ENCODE peak calls at places on chromosomes 1 and 21, in seven cellular contexts. S is tibial nerve, U is H1, I is stomach, C is ovary, B is GM12878, K is SK-N-SH. P is an unnamed sample.

GRCh38 chr1:9842073-9842711 is 18.4 kb upstream of the CLSTN1 start:
- DNase-seq in S (no peak), U (no peak), I (no peak), C (no peak), B (no peak), K (peak; percentile 21), P (no peak)

GRCh38 chr1:157090771-157091170 is 8.8 kb downstream of the ETV3L start:
- DNase-seq in S (no peak), U (no peak), I (no peak), C (no peak), B (no peak), K (no peak), P (peak; percentile 45)

GRCh38 chr1:110155878-110156522 is 5.7 kb downstream of the SLC6A17 start:
- DNase-seq in S (peak; percentile 32), U (no peak), I (peak; percentile 65), C (peak; percentile 76), B (no peak), K (no peak), P (no peak)

GRCh38 chr21:17438642-17439041 is 74.2 kb upstream of the CXADR start:
- DNase-seq in S (no peak), U (peak; percentile 27), I (no peak), C (no peak), B (no peak), K (peak; percentile 44), P (no peak)

GRCh38 chr1:109277434-109278204 is 5.3 kb downstream of the PSRC1 start:
- DNase-seq in S (peak; percentile 66), U (peak; percentile 81), I (peak; percentile 84), C (peak; percentile 67), B (peak; percentile 54), K (peak; percentile 88), P (peak; percentile 84)

GRCh38 chr1:88646852-88647645 is 37.0 kb upstream of the PKN2 start:
- DNase-seq in S (no peak), U (no peak), I (no peak), C (no peak), B (no peak), K (no peak), P (no peak)

GRCh38 chr21:16978309-16978895 is 534.4 kb upstream of the CXADR start:
- DNase-seq in S (no peak), U (no peak), I (no peak), C (no peak), B (no peak), K (no peak), P (no peak)

GRCh38 chr1:174931214-174931613 is 68.5 kb upstream of the CACYBP start:
- DNase-seq in S (no peak), U (no peak), I (no peak), C (no peak), B (no peak), K (no peak), P (no peak)

GRCh38 chr1:61183471-61184034 is 101.2 kb downstream of the NFIA start:
- DNase-seq in S (no peak), U (no peak), I (peak; percentile 81), C (peak; percentile 55), B (no peak), K (no peak), P (peak; percentile 75)

GRCh38 chr1:35031103-35031452 is 667 bp downstream of the ZMYM6 start:
- DNase-seq in S (no peak), U (peak; percentile 13), I (no peak), C (peak; percentile 47), B (no peak), K (peak; percentile 39), P (no peak)

GRCh38 chr1:212625781-212626450 is 17.4 kb downstream of the ATF3 start:
- DNase-seq in S (no peak), U (no peak), I (no peak), C (no peak), B (no peak), K (no peak), P (no peak)

GRCh38 chr21:43961382-43961909 is 50.7 kb upstream of the TRAPPC10 start:
- DNase-seq in S (no peak), U (no peak), I (no peak), C (no peak), B (no peak), K (no peak), P (no peak)

GRCh38 chr21:42311816-42312625 is 3.2 kb downstream of the TFF3 start:
- DNase-seq in S (no peak), U (no peak), I (no peak), C (no peak), B (no peak), K (no peak), P (no peak)

GRCh38 chr1:54337034-54337433 is 69.2 kb downstream of the SSBP3 start:
- DNase-seq in S (no peak), U (no peak), I (no peak), C (no peak), B (no peak), K (no peak), P (no peak)

GRCh38 chr1:156706647-156707008 is 1.2 kb upstream of the CRABP2 start:
- DNase-seq in S (peak; percentile 60), U (no peak), I (no peak), C (peak; percentile 81), B (no peak), K (no peak), P (peak; percentile 91)

GRCh38 chr1:153470707-153471106 is 10.3 kb upstream of the S100A7 start:
- DNase-seq in S (no peak), U (no peak), I (no peak), C (no peak), B (no peak), K (no peak), P (no peak)

GRCh38 chr1:29394521-29394921 is 158.2 kb downstream of the PTPRU start:
- DNase-seq in S (no peak), U (no peak), I (no peak), C (no peak), B (no peak), K (no peak), P (no peak)

GRCh38 chr1:46067652-46068051 is 64.8 kb downstream of the PIK3R3 start:
- DNase-seq in S (no peak), U (no peak), I (no peak), C (no peak), B (no peak), K (no peak), P (no peak)

GRCh38 chr1:183986941-183987340 is 50.6 kb downstream of the COLGALT2 start:
- DNase-seq in S (no peak), U (no peak), I (no peak), C (no peak), B (no peak), K (no peak), P (no peak)

GRCh38 chr1:156807627-156808026 is 9.0 kb downstream of the SH2D2A start:
- DNase-seq in S (no peak), U (no peak), I (no peak), C (no peak), B (no peak), K (no peak), P (peak; percentile 50)

GRCh38 chr1:222583079-222583478 is 6.7 kb downstream of the TAF1A start:
- DNase-seq in S (no peak), U (no peak), I (no peak), C (no peak), B (peak; percentile 56), K (no peak), P (no peak)

GRCh38 chr1:150406483-150406882 is 42.5 kb downstream of the RPRD2 start:
- DNase-seq in S (no peak), U (no peak), I (no peak), C (no peak), B (no peak), K (no peak), P (no peak)

DNA sequence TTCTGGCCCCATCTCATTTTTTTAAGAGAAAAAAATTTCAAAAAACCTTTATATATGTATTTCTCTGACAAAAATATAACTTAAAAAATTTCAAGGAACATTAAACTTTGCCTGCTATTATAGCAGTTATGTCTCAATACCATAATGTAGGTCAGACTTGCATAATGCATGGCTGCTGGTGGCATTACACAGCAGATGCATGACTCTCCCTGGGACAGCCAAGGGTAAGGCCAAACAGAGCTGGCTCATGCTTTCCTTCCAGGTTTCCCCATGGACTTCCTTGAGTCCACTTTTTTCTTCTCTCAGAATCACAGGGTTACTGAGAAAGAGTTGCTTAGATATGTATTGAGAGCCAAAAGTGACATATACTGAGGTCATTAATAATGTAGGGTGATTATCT is 43.7 kb downstream of the RHOU start:
- DNase-seq in S (no peak), U (no peak), I (no peak), C (no peak), B (no peak), K (no peak), P (no peak)
- H3K27me3 ChIP-seq in S (no peaks in the 10 kb centered on the region), U (no peaks in the 10 kb centered on the region), I (no peaks in the 10 kb centered on the region), C (no peaks in the 10 kb centered on the region), B (no peaks in the 10 kb centered on the region), K (no peaks in the 10 kb centered on the region), P (no peaks in the 10 kb centered on the region)

DNA sequence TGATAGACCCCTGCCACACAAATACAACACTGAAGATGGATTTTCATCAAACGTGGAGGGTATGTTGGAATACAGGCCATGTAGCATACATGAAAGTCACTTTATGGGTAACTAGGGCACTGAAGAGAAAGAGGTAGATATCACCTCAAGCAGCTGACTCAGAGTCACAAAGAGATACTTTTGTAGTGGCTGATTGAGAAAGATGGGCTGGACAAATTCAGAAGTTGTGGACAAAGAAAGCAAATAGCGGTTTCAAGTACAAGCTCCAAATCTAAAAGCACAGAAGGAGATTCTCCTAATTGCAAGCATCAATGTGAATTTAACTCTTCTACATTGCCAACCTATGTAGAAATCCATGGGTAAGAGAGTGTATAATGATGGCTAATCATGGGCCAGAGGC is 35.0 kb upstream of the RGS18 start:
- DNase-seq in S (no peak), U (no peak), I (no peak), C (no peak), B (no peak), K (no peak), P (no peak)
- TF ChIP-seq EP300 in S (no peak), U (no peak), I (no peak), C (no peak), B (no peak), K (no peak), P (no peak)

DNA sequence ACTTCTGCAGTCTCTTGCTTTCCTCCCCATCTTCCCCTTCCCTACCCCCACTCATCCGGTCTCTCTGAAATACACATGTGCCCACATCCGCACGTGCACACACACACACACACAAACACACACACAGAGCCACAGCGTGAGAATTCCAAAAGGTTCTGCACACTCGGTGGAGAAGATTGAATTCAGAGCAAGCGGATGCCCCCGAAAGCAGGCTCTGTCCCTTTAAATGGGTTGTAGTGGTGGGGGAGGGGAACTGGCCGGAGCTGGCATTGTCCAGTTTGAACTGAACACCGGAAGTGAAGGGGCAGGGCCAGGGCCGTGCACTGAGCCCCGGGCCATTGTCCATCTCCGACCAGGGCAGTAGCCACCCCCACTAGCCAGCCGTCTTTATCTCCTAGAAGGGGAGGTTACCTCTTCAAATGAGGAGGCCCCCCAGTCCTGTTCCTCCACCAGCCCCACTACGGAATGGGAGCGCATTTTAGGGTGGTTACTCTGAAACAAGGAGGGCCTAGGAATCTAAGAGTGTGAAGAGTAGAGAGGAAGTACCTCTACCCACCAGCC is 1.3 kb upstream of the LIN28A start:
- DNase-seq in S (no peak), U (no peak), I (no peak), C (no peak), B (no peak), K (peak; percentile 78), P (no peak)
- H3K27me3 ChIP-seq in S (no peaks in the 10 kb centered on the region), U (no peaks in the 10 kb centered on the region), I (peaks cover 20% of the 10 kb centered on the region), C (peaks cover 6% of the 10 kb centered on the region), B (peaks cover 8% of the 10 kb centered on the region), K (peaks cover 5% of the 10 kb centered on the region), P (peaks cover 54% of the 10 kb centered on the region)

DNA sequence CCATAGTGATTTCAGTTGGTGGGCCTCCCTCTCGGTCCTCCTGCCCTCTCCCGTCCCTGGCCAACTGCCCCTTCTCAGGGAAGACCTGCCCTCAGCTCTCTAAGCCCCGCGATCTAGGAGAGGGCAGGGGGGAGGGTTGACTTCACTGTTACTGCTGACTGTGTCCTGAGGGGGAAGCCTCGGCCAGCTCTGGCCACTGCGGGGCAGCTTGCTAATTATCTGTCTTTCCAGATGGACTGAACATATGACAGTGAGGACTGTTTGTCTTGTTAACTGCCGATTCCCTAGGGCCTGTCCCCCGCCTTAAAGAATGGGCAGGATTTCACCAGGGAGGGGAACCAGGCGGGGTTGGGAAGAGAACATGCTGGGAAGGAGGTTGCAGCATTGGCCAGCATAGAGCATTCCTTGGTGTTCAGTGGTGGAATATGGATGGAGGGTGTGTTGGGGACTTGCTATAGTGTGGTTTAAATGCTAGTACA is 22.9 kb downstream of the NIPAL3 start:
- DNase-seq in S (no peak), U (no peak), I (no peak), C (no peak), B (no peak), K (peak; percentile 70), P (peak; percentile 77)
- TF ChIP-seq EP300 in S (no peak), U (no peak), I (no peak), C (no peak), B (no peak), K (no peak), P (no peak)